ENCODE peak calls at places on chromosomes 12 and 14, in ten cellular contexts. X is COR-L47, S is WTC11, F is GM10248, C is LHCN-M2, T is NCI-H446, Q is psoas muscle, K is NCI-H1092 treated with DMSO at 0.1 percent for 48 hours, W is cardiac fibroblast, U is GM23338. H is an unnamed sample.

GRCh38 chr12:77845831-77846230 is 15.1 kb downstream of the NAV3 start:
- DNase-seq in X (no peak), C (peak), T (peak), U (no peak), Q (no peak), F (no peak), S (no peak), K (no peak), W (peak), H (no peak)

GRCh38 chr12:3747976-3748619 is 4.8 kb downstream of the CRACR2A start:
- DNase-seq in T (no peak), S (no peak), F (no peak), K (no peak), X (peak), U (no peak), C (no peak), Q (no peak), W (no peak), H (no peak)

GRCh38 chr12:102169922-102170698 is 27.5 kb downstream of the PMCH start:
- DNase-seq in F (peak), K (no peak), X (peak), Q (no peak), W (peak), T (peak), C (peak), S (no peak), U (peak), H (no peak)

GRCh38 chr12:42468853-42469252 is 120.7 kb downstream of the PRICKLE1 start:
- DNase-seq in Q (no peak), X (no peak), K (no peak), T (no peak), C (no peak), W (no peak), U (no peak), F (no peak), S (no peak), H (no peak)

GRCh38 chr12:99250091-99250490 is 397.5 kb upstream of the GARIN6 start:
- DNase-seq in W (no peak), X (no peak), T (no peak), C (no peak), S (no peak), F (no peak), Q (no peak), U (peak), K (no peak), H (no peak)

GRCh38 chr12:65825573-65826512 is 1.6 kb downstream of the HMGA2 start:
- DNase-seq in T (no peak), U (peak), W (peak), K (no peak), X (no peak), C (peak), F (peak), S (peak), Q (no peak), H (peak)

GRCh38 chr14:51533160-51533559 is 118.5 kb upstream of the FRMD6 start:
- DNase-seq in W (no peak), T (no peak), C (peak), F (no peak), K (no peak), Q (no peak), U (no peak), S (no peak), X (no peak), H (no peak)

GRCh38 chr14:69536976-69537375 is 37.7 kb downstream of the CCDC177 start:
- DNase-seq in Q (no peak), X (no peak), U (no peak), T (no peak), C (no peak), S (no peak), F (no peak), K (no peak), W (no peak), H (no peak)

GRCh38 chr12:69068431-69068830 is 135.5 kb upstream of the CPM start:
- DNase-seq in U (no peak), K (no peak), C (peak), W (no peak), T (no peak), S (no peak), Q (no peak), X (no peak), F (no peak), H (no peak)

GRCh38 chr12:12724421-12725085 is 7.4 kb downstream of the CDKN1B start:
- DNase-seq in S (no peak), W (no peak), C (no peak), F (no peak), K (peak), T (no peak), Q (no peak), U (peak), X (no peak), H (no peak)

GRCh38 chr14:96042218-96042930 is 3.2 kb downstream of the C14orf132 start:
- DNase-seq in K (no peak), Q (no peak), T (no peak), W (peak), X (no peak), U (no peak), F (no peak), C (peak), S (no peak), H (no peak)

GRCh38 chr14:104142136-104143041 is 4.0 kb downstream of the KIF26A start:
- DNase-seq in C (no peak), X (no peak), T (no peak), F (no peak), K (no peak), W (no peak), S (peak), U (no peak), Q (peak), H (peak)

GRCh38 chr14:95069547-95069946 is 87.8 kb downstream of the DICER1 start:
- DNase-seq in U (no peak), K (no peak), C (no peak), W (no peak), Q (no peak), X (no peak), S (no peak), F (no peak), T (no peak), H (no peak)

GRCh38 chr12:5718680-5719079 is 226.4 kb downstream of the ANO2 start:
- DNase-seq in F (no peak), Q (no peak), T (no peak), X (no peak), K (no peak), C (no peak), S (no peak), W (no peak), U (no peak), H (peak)

GRCh38 chr12:122978507-122978955 is 1.9 kb upstream of the ARL6IP4 start:
- DNase-seq in C (no peak), K (no peak), X (no peak), Q (no peak), T (no peak), W (no peak), U (no peak), S (no peak), F (no peak), H (no peak)

GRCh38 chr14:24422261-24422660 is 7.2 kb downstream of the CBLN3 start:
- DNase-seq in C (no peak), Q (no peak), W (no peak), K (no peak), S (no peak), F (no peak), U (no peak), X (no peak), T (no peak), H (no peak)

GRCh38 chr12:107459649-107460048 is 225.9 kb upstream of the PWP1 start:
- DNase-seq in Q (no peak), K (no peak), W (no peak), F (no peak), X (no peak), C (no peak), U (no peak), S (peak), T (no peak), H (no peak)

GRCh38 chr12:105502426-105502930 is 172.0 kb downstream of the C12orf75 start:
- DNase-seq in U (peak), X (no peak), K (no peak), C (no peak), W (no peak), S (peak), T (no peak), Q (no peak), F (no peak), H (no peak)

GRCh38 chr14:100155049-100155621 is 4.3 kb downstream of the DEGS2 start:
- DNase-seq in K (peak), U (peak), X (no peak), C (peak), W (no peak), Q (no peak), T (peak), F (no peak), S (peak), H (no peak)

GRCh38 chr12:49891476-49891875 is 12.2 kb downstream of the FAIM2 start:
- DNase-seq in C (no peak), U (no peak), X (no peak), Q (no peak), F (no peak), T (no peak), W (no peak), S (no peak), K (no peak), H (peak)

GRCh38 chr12:132955094-132955932 is 793 bp downstream of the ZNF605 start:
- DNase-seq in W (peak), Q (peak), U (peak), T (peak), K (peak), X (no peak), S (no peak), C (peak), F (peak), H (peak)

GRCh38 chr12:22312336-22312735 is 22.2 kb downstream of the ST8SIA1 start:
- DNase-seq in Q (no peak), X (no peak), W (peak), K (no peak), T (peak), U (no peak), F (no peak), C (peak), S (no peak), H (peak)

GRCh38 chr12:22164101-22164500 is 118.1 kb downstream of the CMAS start:
- DNase-seq in K (no peak), F (no peak), C (no peak), T (no peak), U (no peak), S (no peak), Q (no peak), W (no peak), X (no peak), H (no peak)

GRCh38 chr12:77894548-77894947 is 63.9 kb downstream of the NAV3 start:
- DNase-seq in F (no peak), W (peak), C (no peak), T (no peak), X (no peak), S (no peak), U (peak), Q (no peak), K (no peak), H (no peak)

GRCh38 chr14:99982449-99983250 is 82.6 kb upstream of the EVL start:
- DNase-seq in F (peak), T (peak), S (peak), U (peak), C (peak), K (peak), Q (no peak), X (peak), W (peak), H (peak)

GRCh38 chr12:124380793-124381453 is 86.0 kb downstream of the RFLNA start:
- DNase-seq in Q (no peak), X (no peak), W (no peak), T (no peak), F (no peak), U (no peak), K (no peak), C (no peak), S (no peak), H (no peak)

GRCh38 chr14:87131879-87132278 is 861.1 kb downstream of the GALC start:
- DNase-seq in C (peak), X (no peak), W (no peak), S (no peak), F (no peak), K (no peak), Q (no peak), T (peak), U (peak), H (no peak)

GRCh38 chr14:85300119-85300518 is 229.8 kb upstream of the FLRT2 start:
- DNase-seq in X (no peak), T (no peak), U (no peak), F (no peak), S (no peak), W (no peak), C (no peak), Q (no peak), K (peak), H (no peak)

GRCh38 chr12:63068857-63069442 is 82.1 kb downstream of the AVPR1A start:
- DNase-seq in W (peak), Q (no peak), X (peak), U (peak), S (no peak), C (peak), F (no peak), K (peak), T (peak), H (no peak)

GRCh38 chr12:65446901-65447300 is 168.4 kb downstream of the MSRB3 start:
- DNase-seq in U (no peak), W (no peak), Q (no peak), K (no peak), F (no peak), C (no peak), X (no peak), S (no peak), T (no peak), H (no peak)

GRCh38 chr12:114174326-114174725 is 208.2 kb upstream of the RBM19 start:
- DNase-seq in T (no peak), F (no peak), W (no peak), Q (no peak), S (no peak), K (no peak), U (no peak), X (no peak), C (no peak), H (no peak)

GRCh38 chr12:50314629-50315312 is 31.5 kb upstream of the LIMA1 start:
- DNase-seq in K (peak), F (peak), X (peak), Q (no peak), T (peak), S (peak), C (peak), W (peak), U (peak), H (no peak)

GRCh38 chr12:89156324-89156723 is 196.0 kb downstream of the DUSP6 start:
- DNase-seq in T (no peak), S (no peak), C (no peak), F (no peak), Q (no peak), X (no peak), U (no peak), K (no peak), W (peak), H (no peak)

GRCh38 chr12:101859664-101860607 is 17.4 kb upstream of the DRAM1 start:
- DNase-seq in T (no peak), W (peak), X (no peak), S (no peak), C (no peak), U (no peak), Q (no peak), K (no peak), F (peak), H (no peak)

GRCh38 chr14:99425272-99425681 is 55.4 kb downstream of the SETD3 start:
- DNase-seq in Q (peak), F (no peak), U (no peak), S (no peak), X (peak), W (no peak), K (peak), T (no peak), C (no peak), H (no peak)

GRCh38 chr12:104720346-104721064 is 237.6 kb downstream of the SLC41A2 start:
- DNase-seq in U (no peak), X (no peak), K (no peak), C (peak), W (no peak), Q (no peak), S (no peak), T (no peak), F (peak), H (no peak)

GRCh38 chr12:97639702-97640101 is 177.1 kb downstream of the RMST start:
- DNase-seq in X (no peak), F (no peak), S (no peak), Q (no peak), K (no peak), C (no peak), W (no peak), T (no peak), U (peak), H (no peak)

H was measured in left cardiac atrium.